ENCODE peak calls at places on chromosomes 11 and 22, in eight cellular contexts. One of them, this sample, is unnamed.

GRCh38 chr11:32312865-32313403 is 122.4 kb downstream of the WT1 start:
- DNase-seq in chondrocyte: no peak
- DNase-seq in HFF-Myc: no peak
- DNase-seq in NCI-H460: peak; percentile 86
- DNase-seq in AG04450: no peak
- DNase-seq in D341Med: peak; percentile 73
- DNase-seq in progenitor cell of endocrine pancreas: no peak
- DNase-seq in naive B cell: no peak
- DNase-seq in this sample: no peak

GRCh38 chr11:117861151-117862018 is 15.1 kb downstream of the FXYD6 start:
- DNase-seq in D341Med: no peak
- DNase-seq in chondrocyte: no peak
- DNase-seq in AG04450: no peak
- DNase-seq in naive B cell: no peak
- DNase-seq in NCI-H460: no peak
- DNase-seq in HFF-Myc: no peak
- DNase-seq in progenitor cell of endocrine pancreas: no peak
- DNase-seq in this sample: no peak

GRCh38 chr22:36925388-36926290 is 12.2 kb downstream of the CSF2RB start:
- DNase-seq in naive B cell: no peak
- DNase-seq in progenitor cell of endocrine pancreas: no peak
- DNase-seq in HFF-Myc: no peak
- DNase-seq in chondrocyte: no peak
- DNase-seq in NCI-H460: no peak
- DNase-seq in D341Med: no peak
- DNase-seq in AG04450: no peak
- DNase-seq in this sample: no peak

GRCh38 chr22:21738081-21738480 is 2.5 kb upstream of the YPEL1 start:
- DNase-seq in chondrocyte: no peak
- DNase-seq in progenitor cell of endocrine pancreas: no peak
- DNase-seq in HFF-Myc: no peak
- DNase-seq in NCI-H460: no peak
- DNase-seq in D341Med: no peak
- DNase-seq in AG04450: no peak
- DNase-seq in naive B cell: no peak
- DNase-seq in this sample: no peak

GRCh38 chr11:77147036-77147315 is 18.9 kb downstream of the MYO7A start:
- DNase-seq in AG04450: no peak
- DNase-seq in progenitor cell of endocrine pancreas: no peak
- DNase-seq in chondrocyte: no peak
- DNase-seq in HFF-Myc: no peak
- DNase-seq in NCI-H460: no peak
- DNase-seq in naive B cell: no peak
- DNase-seq in D341Med: no peak
- DNase-seq in this sample: no peak

GRCh38 chr11:78753297-78753696 is 178.6 kb upstream of the NARS2 start:
- DNase-seq in AG04450: no peak
- DNase-seq in HFF-Myc: no peak
- DNase-seq in progenitor cell of endocrine pancreas: no peak
- DNase-seq in D341Med: no peak
- DNase-seq in NCI-H460: no peak
- DNase-seq in chondrocyte: no peak
- DNase-seq in naive B cell: no peak
- DNase-seq in this sample: no peak

GRCh38 chr22:22047776-22048175 is 65.2 kb upstream of the TOP3B start:
- DNase-seq in AG04450: no peak
- DNase-seq in chondrocyte: no peak
- DNase-seq in NCI-H460: no peak
- DNase-seq in progenitor cell of endocrine pancreas: no peak
- DNase-seq in naive B cell: no peak
- DNase-seq in HFF-Myc: no peak
- DNase-seq in D341Med: no peak
- DNase-seq in this sample: no peak

GRCh38 chr22:45689195-45689594 is 17.6 kb downstream of the ATXN10 start:
- DNase-seq in chondrocyte: no peak
- DNase-seq in naive B cell: no peak
- DNase-seq in HFF-Myc: no peak
- DNase-seq in AG04450: no peak
- DNase-seq in D341Med: no peak
- DNase-seq in NCI-H460: no peak
- DNase-seq in progenitor cell of endocrine pancreas: no peak
- DNase-seq in this sample: no peak

GRCh38 chr11:21137813-21138212 is 468.4 kb downstream of the NELL1 start:
- DNase-seq in chondrocyte: no peak
- DNase-seq in D341Med: no peak
- DNase-seq in AG04450: no peak
- DNase-seq in HFF-Myc: no peak
- DNase-seq in NCI-H460: no peak
- DNase-seq in naive B cell: no peak
- DNase-seq in progenitor cell of endocrine pancreas: no peak
- DNase-seq in this sample: no peak

GRCh38 chr11:27698872-27699241 is 1.4 kb downstream of the BDNF start:
- DNase-seq in AG04450: peak; percentile 87
- DNase-seq in progenitor cell of endocrine pancreas: peak; percentile 84
- DNase-seq in HFF-Myc: peak; percentile 83
- DNase-seq in D341Med: peak; percentile 87
- DNase-seq in naive B cell: peak; percentile 23
- DNase-seq in NCI-H460: peak; percentile 88
- DNase-seq in chondrocyte: no peak
- DNase-seq in this sample: peak; percentile 64

GRCh38 chr11:337711-338110 is 17.1 kb upstream of the IFITM3 start:
- DNase-seq in HFF-Myc: no peak
- DNase-seq in chondrocyte: peak; percentile 35
- DNase-seq in naive B cell: no peak
- DNase-seq in D341Med: no peak
- DNase-seq in AG04450: no peak
- DNase-seq in NCI-H460: no peak
- DNase-seq in progenitor cell of endocrine pancreas: no peak
- DNase-seq in this sample: no peak